ENCODE peak calls at places on chromosomes 11 and 22, in six cellular contexts. S, V, C, W, Y and K are unnamed samples.

GRCh38 chr22:33563568-33563967 is 356.7 kb downstream of the LARGE1 start:
- DNase-seq in S (no peak), V (no peak), C (no peak), W (no peak), Y (no peak), K (no peak)

GRCh38 chr11:66042227-66043007 is 6.5 kb downstream of the GAL3ST3 start:
- DNase-seq in S (no peak), V (no peak), C (no peak), W (no peak), Y (no peak), K (no peak)

GRCh38 chr22:36797988-36798670 is 18.7 kb downstream of the PVALB start:
- DNase-seq in S (no peak), V (no peak), C (no peak), W (no peak), Y (no peak), K (no peak)

GRCh38 chr22:20852076-20852475 is 6.5 kb downstream of the PI4KA start:
- DNase-seq in S (no peak), V (no peak), C (no peak), W (no peak), Y (no peak), K (no peak)

GRCh38 chr11:74819400-74819799 is 70.8 kb downstream of the RNF169 start:
- DNase-seq in S (no peak), V (peak; percentile 15), C (no peak), W (no peak), Y (no peak), K (no peak)

GRCh38 chr11:33321483-33321882 is 64.3 kb downstream of the HIPK3 start:
- DNase-seq in S (no peak), V (no peak), C (no peak), W (no peak), Y (peak; percentile 17), K (no peak)

GRCh38 chr22:39942433-39943213 is 17.6 kb upstream of the TMA7B start:
- DNase-seq in S (no peak), V (no peak), C (no peak), W (no peak), Y (peak; percentile 6), K (no peak)

GRCh38 chr11:95228081-95228859 is 2.7 kb downstream of the SESN3 start:
- DNase-seq in S (no peak), V (no peak), C (peak; percentile 13), W (no peak), Y (no peak), K (no peak)

GRCh38 chr11:1384206-1384965 is 5.3 kb upstream of the BRSK2 start:
- DNase-seq in S (no peak), V (no peak), C (no peak), W (no peak), Y (no peak), K (no peak)

GRCh38 chr11:119999220-119999619 is 138.7 kb downstream of the TRIM29 start:
- DNase-seq in S (no peak), V (no peak), C (no peak), W (no peak), Y (no peak), K (no peak)

GRCh38 chr22:22772396-22772795 is 115.2 kb upstream of the IGLL5 start:
- DNase-seq in S (no peak), V (no peak), C (no peak), W (no peak), Y (no peak), K (no peak)

GRCh38 chr11:70824590-70825300 is 426.4 kb downstream of the CTTN start:
- DNase-seq in S (no peak), V (no peak), C (no peak), W (no peak), Y (no peak), K (no peak)

GRCh38 chr22:42644422-42645340 is 4.3 kb upstream of the ATP5MGL start:
- DNase-seq in S (peak; percentile 62), V (no peak), C (no peak), W (no peak), Y (peak; percentile 39), K (no peak)